ENCODE peak calls at places on chromosomes 2 and 18, in ten cellular contexts. One of them, this sample, is unnamed.

GRCh38 chr2:38698604-38699003 is 32.7 kb downstream of the GALM start:
- DNase-seq in iris pigment epithelial cell: no peak
- DNase-seq in MCF 10A: no peak
- DNase-seq in WERI-Rb-1: no peak
- DNase-seq in uterus: no peak
- DNase-seq in NCI-H524: no peak
- DNase-seq in LoVo: no peak
- DNase-seq in RCC 7860: no peak
- DNase-seq in NK-92 treated with Interleukin-12 subunit alpha and Interleukin-12 subunit beta, amount 100 ng/mL, for 24 hours: no peak
- DNase-seq in EH: no peak
- DNase-seq in this sample: no peak

GRCh38 chr2:43418673-43419072 is 177.2 kb downstream of the THADA start:
- DNase-seq in RCC 7860: no peak
- DNase-seq in uterus: no peak
- DNase-seq in MCF 10A: no peak
- DNase-seq in WERI-Rb-1: no peak
- DNase-seq in EH: no peak
- DNase-seq in iris pigment epithelial cell: no peak
- DNase-seq in NK-92 treated with Interleukin-12 subunit alpha and Interleukin-12 subunit beta, amount 100 ng/mL, for 24 hours: no peak
- DNase-seq in NCI-H524: no peak
- DNase-seq in LoVo: no peak
- DNase-seq in this sample: no peak

GRCh38 chr2:38376346-38376682 is 759 bp downstream of the ATL2 start:
- DNase-seq in MCF 10A: peak
- DNase-seq in EH: peak
- DNase-seq in NK-92 treated with Interleukin-12 subunit alpha and Interleukin-12 subunit beta, amount 100 ng/mL, for 24 hours: peak
- DNase-seq in RCC 7860: peak
- DNase-seq in iris pigment epithelial cell: peak
- DNase-seq in NCI-H524: peak
- DNase-seq in WERI-Rb-1: peak
- DNase-seq in uterus: peak
- DNase-seq in LoVo: peak
- DNase-seq in this sample: peak

GRCh38 chr2:10331702-10332401 is 29.1 kb downstream of the HPCAL1 start:
- DNase-seq in MCF 10A: no peak
- DNase-seq in NCI-H524: no peak
- DNase-seq in LoVo: no peak
- DNase-seq in iris pigment epithelial cell: no peak
- DNase-seq in WERI-Rb-1: no peak
- DNase-seq in RCC 7860: peak
- DNase-seq in EH: no peak
- DNase-seq in uterus: no peak
- DNase-seq in NK-92 treated with Interleukin-12 subunit alpha and Interleukin-12 subunit beta, amount 100 ng/mL, for 24 hours: no peak
- DNase-seq in this sample: no peak

GRCh38 chr2:218400930-218401833 is 1.5 kb downstream of the CTDSP1 start:
- DNase-seq in RCC 7860: no peak
- DNase-seq in WERI-Rb-1: peak
- DNase-seq in EH: no peak
- DNase-seq in LoVo: no peak
- DNase-seq in MCF 10A: no peak
- DNase-seq in uterus: no peak
- DNase-seq in NK-92 treated with Interleukin-12 subunit alpha and Interleukin-12 subunit beta, amount 100 ng/mL, for 24 hours: no peak
- DNase-seq in NCI-H524: no peak
- DNase-seq in iris pigment epithelial cell: no peak
- DNase-seq in this sample: no peak

GRCh38 chr2:63681896-63682295 is 93.1 kb downstream of the MDH1 start:
- DNase-seq in WERI-Rb-1: no peak
- DNase-seq in LoVo: no peak
- DNase-seq in RCC 7860: no peak
- DNase-seq in uterus: no peak
- DNase-seq in iris pigment epithelial cell: no peak
- DNase-seq in MCF 10A: no peak
- DNase-seq in EH: no peak
- DNase-seq in NK-92 treated with Interleukin-12 subunit alpha and Interleukin-12 subunit beta, amount 100 ng/mL, for 24 hours: no peak
- DNase-seq in NCI-H524: no peak
- DNase-seq in this sample: no peak

GRCh38 chr2:71581015-71581414 is 127.7 kb downstream of the DYSF start:
- DNase-seq in iris pigment epithelial cell: no peak
- DNase-seq in NK-92 treated with Interleukin-12 subunit alpha and Interleukin-12 subunit beta, amount 100 ng/mL, for 24 hours: no peak
- DNase-seq in LoVo: no peak
- DNase-seq in EH: no peak
- DNase-seq in NCI-H524: no peak
- DNase-seq in WERI-Rb-1: no peak
- DNase-seq in MCF 10A: no peak
- DNase-seq in uterus: peak
- DNase-seq in RCC 7860: no peak
- DNase-seq in this sample: no peak

GRCh38 chr2:131122496-131122895 is 17.4 kb downstream of the PLEKHB2 start:
- DNase-seq in iris pigment epithelial cell: no peak
- DNase-seq in NK-92 treated with Interleukin-12 subunit alpha and Interleukin-12 subunit beta, amount 100 ng/mL, for 24 hours: no peak
- DNase-seq in RCC 7860: no peak
- DNase-seq in WERI-Rb-1: no peak
- DNase-seq in uterus: no peak
- DNase-seq in EH: no peak
- DNase-seq in LoVo: no peak
- DNase-seq in MCF 10A: no peak
- DNase-seq in NCI-H524: no peak
- DNase-seq in this sample: no peak

GRCh38 chr2:72427022-72427861 is 279.6 kb upstream of the CYP26B1 start:
- DNase-seq in NCI-H524: no peak
- DNase-seq in iris pigment epithelial cell: no peak
- DNase-seq in LoVo: no peak
- DNase-seq in RCC 7860: no peak
- DNase-seq in WERI-Rb-1: no peak
- DNase-seq in MCF 10A: no peak
- DNase-seq in uterus: no peak
- DNase-seq in NK-92 treated with Interleukin-12 subunit alpha and Interleukin-12 subunit beta, amount 100 ng/mL, for 24 hours: no peak
- DNase-seq in EH: no peak
- DNase-seq in this sample: no peak

GRCh38 chr18:3612315-3612714 is 162.3 kb downstream of the TGIF1 start:
- DNase-seq in MCF 10A: no peak
- DNase-seq in NCI-H524: no peak
- DNase-seq in NK-92 treated with Interleukin-12 subunit alpha and Interleukin-12 subunit beta, amount 100 ng/mL, for 24 hours: no peak
- DNase-seq in RCC 7860: no peak
- DNase-seq in WERI-Rb-1: no peak
- DNase-seq in EH: peak
- DNase-seq in iris pigment epithelial cell: no peak
- DNase-seq in uterus: no peak
- DNase-seq in LoVo: no peak
- DNase-seq in this sample: no peak

GRCh38 chr2:128550801-128551416 is 232.2 kb upstream of the HS6ST1 start:
- DNase-seq in uterus: no peak
- DNase-seq in RCC 7860: no peak
- DNase-seq in EH: no peak
- DNase-seq in WERI-Rb-1: no peak
- DNase-seq in NCI-H524: no peak
- DNase-seq in MCF 10A: no peak
- DNase-seq in iris pigment epithelial cell: no peak
- DNase-seq in NK-92 treated with Interleukin-12 subunit alpha and Interleukin-12 subunit beta, amount 100 ng/mL, for 24 hours: no peak
- DNase-seq in LoVo: no peak
- DNase-seq in this sample: no peak

GRCh38 chr18:26190506-26190905 is 35.7 kb upstream of the TAF4B start:
- DNase-seq in iris pigment epithelial cell: no peak
- DNase-seq in uterus: no peak
- DNase-seq in EH: no peak
- DNase-seq in RCC 7860: no peak
- DNase-seq in WERI-Rb-1: no peak
- DNase-seq in LoVo: no peak
- DNase-seq in NCI-H524: no peak
- DNase-seq in NK-92 treated with Interleukin-12 subunit alpha and Interleukin-12 subunit beta, amount 100 ng/mL, for 24 hours: no peak
- DNase-seq in MCF 10A: no peak
- DNase-seq in this sample: no peak

This sample was measured in brain microvascular endothelial cell.